ENCODE peak calls at places on chromosomes 13 and 19, in five cellular contexts. Z is Ammon's horn, U is NCI-H345, P is EL, D is non-pigmented ciliary epithelial cell. K is an unnamed sample.
A peak's percentile ranks its signal among the peaks of the same experiment; 100 is the strongest.

GRCh38 chr13:82147526-82147925 is 1734.7 kb downstream of the SLITRK1 start:
- DNase-seq in U (no peak), Z (no peak), P (peak; percentile 31), D (no peak), K (no peak)

GRCh38 chr13:42401376-42401775 is 129.4 kb downstream of the AKAP11 start:
- DNase-seq in Z (no peak), U (peak; percentile 35), P (no peak), D (no peak), K (no peak)

GRCh38 chr13:50580684-50581305 is 262.7 kb downstream of the DLEU7 start:
- DNase-seq in Z (no peak), D (peak; percentile 89), U (no peak), P (peak; percentile 34), K (no peak)

GRCh38 chr19:5961969-5962945 is 15.7 kb downstream of the RANBP3 start:
- DNase-seq in Z (peak; percentile 78), D (no peak), P (no peak), U (peak; percentile 98), K (peak; percentile 96)

GRCh38 chr13:26562538-26562890 is 5.0 kb downstream of the WASF3 start:
- DNase-seq in U (no peak), P (peak; percentile 41), Z (no peak), D (no peak), K (no peak)

GRCh38 chr13:75636339-75637095 is 387 bp downstream of the LMO7 start:
- DNase-seq in Z (peak; percentile 12), D (no peak), P (peak; percentile 61), U (peak; percentile 61), K (no peak)

GRCh38 chr13:48585456-48585840 is 52.6 kb upstream of the RCBTB2 start:
- DNase-seq in U (no peak), Z (peak; percentile 86), D (no peak), P (peak; percentile 37), K (no peak)

GRCh38 chr19:56477429-56478338 is 539 bp upstream of the ZNF667 start:
- DNase-seq in P (peak; percentile 92), U (peak; percentile 84), D (peak; percentile 72), Z (peak; percentile 95), K (peak; percentile 81)

GRCh38 chr19:5434351-5434917 is 20.8 kb upstream of the ZNRF4 start:
- DNase-seq in U (no peak), D (no peak), P (no peak), Z (no peak), K (no peak)

GRCh38 chr19:55226788-55227187 is 1.8 kb downstream of the TMEM86B start:
- DNase-seq in P (no peak), U (no peak), Z (no peak), D (no peak), K (no peak)

GRCh38 chr13:45055902-45056648 is 64.2 kb upstream of the GTF2F2 start:
- DNase-seq in Z (peak; percentile 56), D (no peak), P (peak; percentile 50), U (no peak), K (no peak)

GRCh38 chr13:36919833-36920611 is at the start of gene SMAD9:
- DNase-seq in Z (peak; percentile 67), D (no peak), U (peak; percentile 68), P (peak; percentile 65), K (peak; percentile 69)

GRCh38 chr13:110265682-110266430 is 41.1 kb downstream of the COL4A1 start:
- DNase-seq in Z (no peak), P (no peak), U (no peak), D (no peak), K (no peak)

GRCh38 chr19:54485846-54486245 is 12.8 kb upstream of the CDC42EP5 start:
- DNase-seq in D (no peak), U (no peak), P (no peak), Z (no peak), K (no peak)

GRCh38 chr13:91248249-91248648 is 99.2 kb upstream of the MIR17HG start:
- DNase-seq in P (no peak), D (no peak), U (no peak), Z (no peak), K (no peak)

GRCh38 chr13:40565282-40566148 is 100.9 kb downstream of the FOXO1 start:
- DNase-seq in U (no peak), P (peak; percentile 38), D (no peak), Z (no peak), K (no peak)

GRCh38 chr19:44620667-44621066 is 7.3 kb downstream of the IGSF23 start:
- DNase-seq in Z (no peak), U (no peak), D (no peak), P (no peak), K (no peak)

GRCh38 chr13:30466841-30467252 is 1.1 kb upstream of the HMGB1 start:
- DNase-seq in U (no peak), Z (no peak), D (no peak), P (peak; percentile 37), K (no peak)

GRCh38 chr13:98976338-98976737 is 1.5 kb downstream of the DOCK9 start:
- DNase-seq in D (no peak), U (no peak), P (peak; percentile 28), Z (no peak), K (no peak)

GRCh38 chr19:1615156-1615765 is 10.0 kb upstream of the UQCR11 start:
- DNase-seq in U (no peak), P (no peak), D (no peak), Z (no peak), K (no peak)

GRCh38 chr13:31767175-31767900 is 28.0 kb downstream of the RXFP2 start:
- DNase-seq in P (peak; percentile 95), D (peak; percentile 79), U (no peak), Z (no peak), K (no peak)

GRCh38 chr13:40161008-40161694 is 505.3 kb downstream of the FOXO1 start:
- DNase-seq in D (no peak), P (no peak), U (no peak), Z (no peak), K (no peak)

GRCh38 chr13:43356566-43356965 is 333.2 kb downstream of the DNAJC15 start:
- DNase-seq in U (no peak), D (no peak), Z (no peak), P (no peak), K (peak; percentile 16)